ENCODE peak calls at places on chromosomes 13 and 19, in eight cellular contexts. Q is gastrocnemius medialis; J is fibroblast of the aortic adventitia; S is AG04449; F is activated CD4-positive, alpha-beta T cell treated with anti-CD3 and anti-CD28 coated beads, Interleukin-2, amount 50 U/mL, for 24 hours; L is stimulated activated CD4-positive, alpha-beta T cell treated with anti-CD3 and anti-CD28 coated beads, TNF-alpha, amount 100 ng/mL, for 48 hours; T is naive thymus-derived CD8-positive, alpha-beta T cell; B is dorsolateral prefrontal cortex. I is an unnamed sample.
A peak's percentile ranks its signal among the peaks of the same experiment; 100 is the strongest.

GRCh38 chr13:114054269-114054668 is 78.2 kb downstream of the RASA3 start:
- DNase-seq in Q (no peak), J (no peak), S (no peak), F (no peak), L (no peak), T (no peak), B (no peak), I (no peak)

GRCh38 chr19:11142528-11143171 is 12.9 kb downstream of the SPC24 start:
- DNase-seq in Q (peak; percentile 85), J (peak; percentile 96), S (peak; percentile 59), F (no peak), L (no peak), T (no peak), B (peak; percentile 52), I (no peak)

GRCh38 chr13:24035411-24035810 is 125.1 kb upstream of the SPATA13 start:
- DNase-seq in Q (no peak), J (no peak), S (no peak), F (no peak), L (no peak), T (no peak), B (no peak), I (no peak)

GRCh38 chr13:19910336-19911072 is 47.1 kb upstream of the ZMYM5 start:
- DNase-seq in Q (no peak), J (peak; percentile 5), S (no peak), F (no peak), L (no peak), T (no peak), B (no peak), I (no peak)

GRCh38 chr13:95150555-95150954 is 150.7 kb downstream of the ABCC4 start:
- DNase-seq in Q (no peak), J (peak; percentile 17), S (no peak), F (no peak), L (no peak), T (no peak), B (no peak), I (no peak)

GRCh38 chr19:5178841-5179625 is 161.6 kb downstream of the PTPRS start:
- DNase-seq in Q (no peak), J (no peak), S (no peak), F (no peak), L (no peak), T (no peak), B (no peak), I (no peak)

GRCh38 chr19:40609561-40610395 is 8.6 kb downstream of the LTBP4 start:
- DNase-seq in Q (peak; percentile 80), J (peak; percentile 73), S (no peak), F (peak; percentile 89), L (peak; percentile 91), T (peak; percentile 82), B (peak; percentile 64), I (peak; percentile 64)

GRCh38 chr13:30119476-30119875 is 187.9 kb downstream of the KATNAL1 start:
- DNase-seq in Q (no peak), J (peak; percentile 83), S (peak; percentile 70), F (no peak), L (no peak), T (no peak), B (no peak), I (peak; percentile 90)

GRCh38 chr19:57302020-57302465 is 18.2 kb upstream of the ZNF543 start:
- DNase-seq in Q (peak; percentile 91), J (peak; percentile 98), S (peak; percentile 85), F (no peak), L (no peak), T (no peak), B (no peak), I (no peak)

GRCh38 chr13:99382428-99383133 is 75.4 kb upstream of the GPR183 start:
- DNase-seq in Q (no peak), J (no peak), S (no peak), F (no peak), L (no peak), T (no peak), B (no peak), I (peak; percentile 71)

GRCh38 chr13:65540064-65540635 is 1690.0 kb downstream of the PCDH9 start:
- DNase-seq in Q (no peak), J (peak; percentile 7), S (no peak), F (no peak), L (no peak), T (no peak), B (no peak), I (no peak)

GRCh38 chr19:56252699-56253422 is 19.7 kb upstream of the EDDM13 start:
- DNase-seq in Q (peak; percentile 28), J (peak; percentile 66), S (no peak), F (peak; percentile 55), L (peak; percentile 67), T (peak; percentile 47), B (peak; percentile 50), I (peak; percentile 42)

GRCh38 chr19:18756896-18757295 is 34.2 kb downstream of the COMP start:
- DNase-seq in Q (no peak), J (no peak), S (no peak), F (no peak), L (no peak), T (no peak), B (no peak), I (no peak)

GRCh38 chr19:16614941-16615340 is 13.1 kb downstream of the MED26 start:
- DNase-seq in Q (no peak), J (no peak), S (no peak), F (no peak), L (no peak), T (no peak), B (no peak), I (no peak)

GRCh38 chr13:50421457-50422130 is 406.4 kb downstream of the KCNRG start:
- DNase-seq in Q (no peak), J (no peak), S (no peak), F (no peak), L (no peak), T (no peak), B (no peak), I (no peak)

GRCh38 chr13:72384879-72385278 is 342.6 kb downstream of the MZT1 start:
- DNase-seq in Q (no peak), J (peak; percentile 21), S (no peak), F (no peak), L (no peak), T (no peak), B (no peak), I (no peak)

GRCh38 chr19:41637484-41637883 is 10.6 kb upstream of the CEACAM4 start:
- DNase-seq in Q (no peak), J (no peak), S (no peak), F (no peak), L (no peak), T (no peak), B (no peak), I (no peak)

GRCh38 chr19:12293771-12294307 is 844 bp downstream of the ZNF44 start:
- DNase-seq in Q (peak; percentile 65), J (peak; percentile 58), S (no peak), F (peak; percentile 1), L (peak; percentile 29), T (peak; percentile 35), B (no peak), I (peak; percentile 40)

GRCh38 chr19:10899171-10899653 is 27.9 kb downstream of the CARM1 start:
- DNase-seq in Q (peak; percentile 92), J (no peak), S (no peak), F (no peak), L (no peak), T (no peak), B (no peak), I (no peak)

GRCh38 chr13:40376867-40377266 is 289.6 kb downstream of the FOXO1 start:
- DNase-seq in Q (no peak), J (no peak), S (no peak), F (no peak), L (no peak), T (no peak), B (no peak), I (no peak)

GRCh38 chr13:32419862-32420261 is 8.1 kb downstream of the N4BP2L1 start:
- DNase-seq in Q (no peak), J (no peak), S (no peak), F (no peak), L (no peak), T (no peak), B (no peak), I (no peak)

GRCh38 chr19:32041681-32042292 is 303.6 kb upstream of the ZNF507 start:
- DNase-seq in Q (no peak), J (peak; percentile 41), S (no peak), F (no peak), L (no peak), T (no peak), B (no peak), I (peak; percentile 36)

GRCh38 chr19:15154002-15154612 is 46.7 kb downstream of the NOTCH3 start:
- DNase-seq in Q (no peak), J (peak; percentile 59), S (no peak), F (no peak), L (peak; percentile 17), T (no peak), B (no peak), I (peak; percentile 65)

GRCh38 chr13:49086711-49087110 is 111.0 kb downstream of the FNDC3A start:
- DNase-seq in Q (no peak), J (peak; percentile 68), S (peak; percentile 10), F (no peak), L (no peak), T (no peak), B (no peak), I (no peak)

GRCh38 chr19:15684828-15685227 is 11.9 kb downstream of the CYP4F12 start:
- DNase-seq in Q (no peak), J (no peak), S (no peak), F (no peak), L (no peak), T (no peak), B (no peak), I (no peak)

GRCh38 chr19:5103812-5104410 is 135.0 kb downstream of the KDM4B start:
- DNase-seq in Q (no peak), J (no peak), S (no peak), F (no peak), L (no peak), T (no peak), B (no peak), I (no peak)

I was measured in Jurkat, Clone E6-1.